ENCODE peak calls at places on chromosomes 2 and 18, in seven cellular contexts. F, R, P, M, Q, Z and J are unnamed samples.

GRCh38 chr2:25043241-25043867 is 1.5 kb downstream of the EFR3B start:
- DNase-seq in Q (no peak), P (no peak), R (peak; percentile 81), Z (peak; percentile 90), M (no peak), F (peak; percentile 37), J (peak; percentile 68)

GRCh38 chr2:27502149-27502548 is 5.5 kb downstream of the GCKR start:
- DNase-seq in Q (no peak), P (no peak), M (no peak), F (no peak), Z (no peak), R (no peak), J (no peak)

GRCh38 chr2:184877909-184878308 is 279.6 kb downstream of the ZNF804A start:
- DNase-seq in Q (no peak), P (no peak), M (no peak), Z (no peak), R (no peak), F (no peak), J (no peak)

GRCh38 chr2:219576505-219577388 is 4.6 kb downstream of the INHA start:
- DNase-seq in F (no peak), P (no peak), R (peak; percentile 87), Z (no peak), M (no peak), Q (peak; percentile 70), J (peak; percentile 76)

GRCh38 chr2:223929575-223930001 is 15.5 kb downstream of the WDFY1 start:
- DNase-seq in F (no peak), M (no peak), P (peak; percentile 8), R (no peak), Q (no peak), Z (no peak), J (no peak)

GRCh38 chr2:45993476-45993991 is 303.7 kb upstream of the EPAS1 start:
- DNase-seq in M (peak; percentile 84), F (peak; percentile 75), Z (peak; percentile 80), Q (peak; percentile 49), P (peak; percentile 26), R (peak; percentile 89), J (peak; percentile 90)

GRCh38 chr2:80238692-80239469 is 65.7 kb downstream of the LRRTM1 start:
- DNase-seq in M (peak; percentile 63), Z (no peak), Q (no peak), F (no peak), P (no peak), R (peak; percentile 84), J (peak; percentile 51)

GRCh38 chr2:45712538-45712937 is 61.1 kb downstream of the PRKCE start:
- DNase-seq in Z (no peak), Q (no peak), P (no peak), M (no peak), R (peak; percentile 54), F (no peak), J (no peak)

GRCh38 chr2:168469281-168469988 is 13.4 kb downstream of the CERS6 start:
- DNase-seq in R (no peak), M (no peak), Q (no peak), F (no peak), P (no peak), Z (no peak), J (no peak)

GRCh38 chr2:42781204-42781603 is 11.2 kb downstream of the HAAO start:
- DNase-seq in M (peak; percentile 33), R (no peak), Q (no peak), F (no peak), P (no peak), Z (no peak), J (no peak)

GRCh38 chr2:91974401-91975129 is 2896.7 kb upstream of the TEKT4 start:
- DNase-seq in F (no peak), Q (no peak), P (no peak), R (no peak), Z (no peak), M (no peak), J (no peak)

GRCh38 chr2:219296631-219297391 is 12.4 kb downstream of the PTPRN start:
- DNase-seq in R (no peak), M (no peak), F (no peak), Z (no peak), P (no peak), Q (peak; percentile 32), J (no peak)

GRCh38 chr2:135164431-135164830 is 112.3 kb downstream of the RAB3GAP1 start:
- DNase-seq in F (no peak), Z (peak; percentile 76), M (no peak), R (no peak), P (no peak), Q (no peak), J (no peak)

GRCh38 chr18:44453505-44453904 is 227.2 kb upstream of the SETBP1 start:
- DNase-seq in R (no peak), P (no peak), M (no peak), F (no peak), Z (peak; percentile 5), Q (no peak), J (no peak)

GRCh38 chr2:164840458-164840929 is 1.1 kb downstream of the COBLL1 start:
- DNase-seq in R (no peak), Q (peak; percentile 53), P (no peak), F (peak; percentile 66), Z (no peak), M (peak; percentile 72), J (peak; percentile 24)

GRCh38 chr2:29528891-29529520 is 392.4 kb downstream of the ALK start:
- DNase-seq in P (no peak), Z (peak; percentile 62), R (no peak), F (no peak), Q (peak; percentile 30), M (peak; percentile 41), J (no peak)

GRCh38 chr2:229798446-229799147 is 84.2 kb upstream of the DNER start:
- DNase-seq in R (no peak), Z (peak; percentile 45), F (no peak), Q (peak; percentile 37), P (no peak), M (no peak), J (no peak)

GRCh38 chr18:26405190-26405781 is 143.1 kb downstream of the KCTD1 start:
- DNase-seq in R (peak; percentile 74), Q (no peak), M (no peak), Z (peak; percentile 56), P (no peak), F (peak; percentile 46), J (peak; percentile 48)

GRCh38 chr18:77129150-77129551 is 3.4 kb downstream of the MBP start:
- DNase-seq in M (no peak), R (no peak), Q (no peak), P (no peak), Z (peak; percentile 96), F (no peak), J (no peak)

GRCh38 chr18:77127769-77128671 is 4.6 kb downstream of the MBP start:
- DNase-seq in Z (peak; percentile 94), M (peak; percentile 81), Q (no peak), P (peak; percentile 20), F (no peak), R (no peak), J (no peak)

GRCh38 chr18:77119851-77120491 is 12.6 kb downstream of the MBP start:
- DNase-seq in Z (no peak), R (peak; percentile 41), P (no peak), F (no peak), M (peak; percentile 16), Q (no peak), J (no peak)

GRCh38 chr18:77123313-77124231 is 9.0 kb downstream of the MBP start:
- DNase-seq in F (no peak), R (no peak), P (no peak), M (no peak), Z (no peak), Q (no peak), J (no peak)

GRCh38 chr18:77124452-77124922 is 8.1 kb downstream of the MBP start:
- DNase-seq in F (no peak), Q (no peak), R (no peak), M (no peak), P (peak; percentile 60), Z (peak; percentile 48), J (no peak)
- H3K4me3 ChIP-seq in F (no peak overlapping the region), Q (no peak overlapping the region), R (no peak overlapping the region), M (no peak overlapping the region), P (peak overlapping the region; percentile 46), Z (no peak overlapping the region), J (no peak overlapping the region)

GRCh38 chr18:9705183-9705864 is 2.8 kb upstream of the RAB31 start:
- DNase-seq in Q (no peak), R (no peak), M (no peak), Z (peak; percentile 37), F (peak; percentile 37), P (no peak), J (no peak)

GRCh38 chr18:9706081-9706935 is 1.8 kb upstream of the RAB31 start:
- DNase-seq in Z (no peak), R (no peak), P (no peak), F (no peak), M (no peak), Q (no peak), J (no peak)

GRCh38 chr18:9708057-9708881 is at the start of gene RAB31:
- DNase-seq in P (no peak), F (peak; percentile 67), M (peak; percentile 56), Z (peak; percentile 77), R (peak; percentile 84), Q (peak; percentile 87), J (peak; percentile 74)

GRCh38 chr18:9708882-9709877 is 1.1 kb downstream of the RAB31 start:
- DNase-seq in Q (peak; percentile 48), P (no peak), Z (no peak), M (peak; percentile 27), R (peak; percentile 76), F (peak; percentile 24), J (peak; percentile 65)

GRCh38 chr18:9707381-9708056 is 582 bp upstream of the RAB31 start:
- DNase-seq in F (peak; percentile 7), Z (peak; percentile 55), M (no peak), R (no peak), P (no peak), Q (no peak), J (no peak)
- H3K4me3 ChIP-seq in F (peak overlapping the region; percentile 98), Z (peak overlapping the region; percentile 45), M (peak overlapping the region; percentile 18), R (peak overlapping the region; percentile 53), P (no peak overlapping the region), Q (peak overlapping the region; percentile 90), J (peak overlapping the region; percentile 72)

GRCh38 chr2:238238766-238239551 is 879 bp downstream of the HES6 start:
- DNase-seq in R (peak; percentile 71), P (peak; percentile 31), M (no peak), F (no peak), Q (no peak), Z (no peak), J (peak; percentile 49)
- H3K4me3 ChIP-seq in R (no peak overlapping the region), P (no peak overlapping the region), M (peak overlapping the region; percentile 74), F (peak overlapping the region; percentile 36), Q (peak overlapping the region; percentile 50), Z (no peak overlapping the region), J (peak overlapping the region; percentile 75)

DNA sequence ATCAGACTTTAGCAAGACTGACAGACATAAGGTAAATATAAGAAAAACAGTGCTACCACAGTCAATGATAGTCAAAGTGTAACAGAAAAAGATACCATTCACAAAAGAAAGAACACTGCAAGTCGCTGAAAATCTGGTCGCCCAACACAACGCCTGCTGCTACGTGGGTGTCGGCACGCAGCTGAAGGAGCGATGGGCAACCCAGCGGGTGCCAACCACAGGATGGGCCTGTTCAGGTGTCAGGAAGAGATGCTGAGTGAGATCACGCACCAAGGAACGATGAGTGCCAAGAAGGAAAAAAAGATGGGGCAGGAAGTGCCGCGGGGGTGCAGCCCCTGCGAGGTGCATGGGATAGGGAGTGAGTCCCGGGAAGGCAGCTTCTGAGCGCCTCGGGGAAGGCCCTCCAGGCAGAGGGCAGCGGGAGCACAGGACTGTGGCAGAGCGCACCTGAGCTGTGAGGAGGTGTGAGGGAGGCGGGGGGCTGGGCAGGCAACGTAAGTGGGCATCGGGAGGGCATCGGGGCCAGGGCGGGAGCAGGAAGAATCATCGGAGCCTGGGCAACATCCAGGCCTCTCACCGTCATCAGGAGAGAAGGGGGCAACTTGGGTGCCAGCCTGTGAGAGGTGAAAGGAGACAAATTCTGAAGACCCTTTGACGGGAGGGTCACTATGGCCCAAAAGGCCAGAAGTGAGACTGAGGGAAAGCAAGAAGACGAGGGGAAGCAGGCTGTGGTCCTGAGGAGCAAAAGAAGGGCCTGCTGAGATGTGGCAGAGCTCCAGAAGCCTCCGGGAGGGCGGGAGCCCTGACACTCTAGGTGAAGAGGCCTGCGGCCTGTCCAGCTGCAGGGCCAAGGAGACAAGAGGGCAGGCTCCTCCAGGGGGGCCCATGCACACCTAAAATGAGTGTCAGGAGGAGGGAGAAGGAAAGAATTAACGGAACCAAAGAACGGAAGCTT is 14.8 kb upstream of the MTERF4 start:
- DNase-seq in R (no peak), Z (no peak), M (no peak), Q (no peak), F (no peak), P (no peak), J (no peak)
- H3K4me3 ChIP-seq in R (no peak overlapping the region), Z (no peak overlapping the region), M (no peak overlapping the region), Q (no peak overlapping the region), F (no peak overlapping the region), P (no peak overlapping the region), J (no peak overlapping the region)